ENCODE peak calls at places on chromosomes 5 and 9, in four cellular contexts. One of them, this sample, is unnamed.

GRCh38 chr9:132994410-132995120 is 16.1 kb downstream of the GFI1B start:
- DNase-seq in B cell: no peak
- DNase-seq in neural crest cell: no peak
- DNase-seq in adrenal gland: no peak
- DNase-seq in this sample: no peak

GRCh38 chr5:15993934-15994333 is 185.7 kb downstream of the MARCHF11 start:
- DNase-seq in adrenal gland: no peak
- DNase-seq in B cell: no peak
- DNase-seq in neural crest cell: no peak
- DNase-seq in this sample: no peak

GRCh38 chr5:181159286-181160143 is 12.1 kb downstream of the OR2V2 start:
- DNase-seq in B cell: peak; percentile 89
- DNase-seq in adrenal gland: peak; percentile 94
- DNase-seq in neural crest cell: peak; percentile 98
- DNase-seq in this sample: peak; percentile 68

GRCh38 chr5:375921-376871 is 54.7 kb downstream of the AHRR start:
- DNase-seq in B cell: no peak
- DNase-seq in neural crest cell: no peak
- DNase-seq in adrenal gland: peak; percentile 16
- DNase-seq in this sample: peak; percentile 35

GRCh38 chr9:96413312-96414221 is 4.6 kb downstream of the ZNF367 start:
- DNase-seq in adrenal gland: no peak
- DNase-seq in neural crest cell: no peak
- DNase-seq in B cell: peak; percentile 67
- DNase-seq in this sample: no peak

GRCh38 chr5:6386270-6386669 is 7.9 kb upstream of the MED10 start:
- DNase-seq in neural crest cell: no peak
- DNase-seq in B cell: no peak
- DNase-seq in adrenal gland: no peak
- DNase-seq in this sample: no peak

GRCh38 chr5:120538149-120538548 is 74.0 kb downstream of the PRR16 start:
- DNase-seq in B cell: no peak
- DNase-seq in adrenal gland: no peak
- DNase-seq in neural crest cell: no peak
- DNase-seq in this sample: no peak

GRCh38 chr5:167280111-167280510 is 1011.3 kb upstream of the WWC1 start:
- DNase-seq in adrenal gland: no peak
- DNase-seq in B cell: no peak
- DNase-seq in neural crest cell: no peak
- DNase-seq in this sample: no peak

GRCh38 chr5:1316588-1316902 is 21.7 kb upstream of the TERT start:
- DNase-seq in neural crest cell: no peak
- DNase-seq in B cell: no peak
- DNase-seq in adrenal gland: no peak
- DNase-seq in this sample: no peak

GRCh38 chr5:175880797-175881312 is 9.5 kb downstream of the CPLX2 start:
- DNase-seq in neural crest cell: no peak
- DNase-seq in adrenal gland: no peak
- DNase-seq in B cell: no peak
- DNase-seq in this sample: no peak

GRCh38 chr9:109013678-109014145 is 413 bp upstream of the CTNNAL1 start:
- DNase-seq in adrenal gland: no peak
- DNase-seq in neural crest cell: no peak
- DNase-seq in B cell: no peak
- DNase-seq in this sample: no peak

GRCh38 chr9:109010676-109011655 is 2.3 kb downstream of the CTNNAL1 start:
- DNase-seq in adrenal gland: peak; percentile 52
- DNase-seq in B cell: no peak
- DNase-seq in neural crest cell: no peak
- DNase-seq in this sample: no peak

GRCh38 chr9:109012876-109013677 is at the start of gene CTNNAL1:
- DNase-seq in neural crest cell: peak; percentile 92
- DNase-seq in adrenal gland: peak; percentile 96
- DNase-seq in B cell: peak; percentile 93
- DNase-seq in this sample: peak; percentile 93

GRCh38 chr9:109014267-109015025 is 1.1 kb upstream of the CTNNAL1 start:
- DNase-seq in B cell: no peak
- DNase-seq in neural crest cell: no peak
- DNase-seq in adrenal gland: peak; percentile 55
- DNase-seq in this sample: no peak

GRCh38 chr9:109012009-109012875 is 1.1 kb downstream of the CTNNAL1 start:
- DNase-seq in adrenal gland: peak; percentile 83
- DNase-seq in neural crest cell: peak; percentile 34
- DNase-seq in B cell: peak; percentile 42
- DNase-seq in this sample: no peak
- TF ChIP-seq CTCF in adrenal gland: no peak
- TF ChIP-seq CTCF in neural crest cell: no peak
- TF ChIP-seq CTCF in B cell: no peak
- TF ChIP-seq CTCF in this sample: no peak

GRCh38 chr9:123074627-123075026 is 41.2 kb downstream of the GPR21 start:
- DNase-seq in adrenal gland: no peak
- DNase-seq in B cell: no peak
- DNase-seq in neural crest cell: no peak
- DNase-seq in this sample: no peak

GRCh38 chr9:123073991-123074422 is 40.5 kb downstream of the GPR21 start:
- DNase-seq in adrenal gland: no peak
- DNase-seq in neural crest cell: no peak
- DNase-seq in B cell: no peak
- DNase-seq in this sample: no peak

GRCh38 chr9:123073441-123073840 is 40.0 kb downstream of the GPR21 start:
- DNase-seq in adrenal gland: no peak
- DNase-seq in neural crest cell: no peak
- DNase-seq in B cell: no peak
- DNase-seq in this sample: no peak

GRCh38 chr9:123070210-123070609 is 36.7 kb downstream of the GPR21 start:
- DNase-seq in neural crest cell: no peak
- DNase-seq in adrenal gland: no peak
- DNase-seq in B cell: no peak
- DNase-seq in this sample: no peak

GRCh38 chr9:123072407-123072995 is 39.0 kb downstream of the GPR21 start:
- DNase-seq in adrenal gland: no peak
- DNase-seq in B cell: no peak
- DNase-seq in neural crest cell: no peak
- DNase-seq in this sample: no peak
- TF ChIP-seq CTCF in adrenal gland: no peak
- TF ChIP-seq CTCF in B cell: no peak
- TF ChIP-seq CTCF in neural crest cell: no peak
- TF ChIP-seq CTCF in this sample: no peak

GRCh38 chr5:141863569-141864178 is 14.5 kb downstream of the PCDH1 start:
- DNase-seq in neural crest cell: no peak
- DNase-seq in adrenal gland: no peak
- DNase-seq in B cell: no peak
- DNase-seq in this sample: no peak
- TF ChIP-seq CTCF in neural crest cell: no peak
- TF ChIP-seq CTCF in adrenal gland: no peak
- TF ChIP-seq CTCF in B cell: no peak
- TF ChIP-seq CTCF in this sample: no peak

DNA sequence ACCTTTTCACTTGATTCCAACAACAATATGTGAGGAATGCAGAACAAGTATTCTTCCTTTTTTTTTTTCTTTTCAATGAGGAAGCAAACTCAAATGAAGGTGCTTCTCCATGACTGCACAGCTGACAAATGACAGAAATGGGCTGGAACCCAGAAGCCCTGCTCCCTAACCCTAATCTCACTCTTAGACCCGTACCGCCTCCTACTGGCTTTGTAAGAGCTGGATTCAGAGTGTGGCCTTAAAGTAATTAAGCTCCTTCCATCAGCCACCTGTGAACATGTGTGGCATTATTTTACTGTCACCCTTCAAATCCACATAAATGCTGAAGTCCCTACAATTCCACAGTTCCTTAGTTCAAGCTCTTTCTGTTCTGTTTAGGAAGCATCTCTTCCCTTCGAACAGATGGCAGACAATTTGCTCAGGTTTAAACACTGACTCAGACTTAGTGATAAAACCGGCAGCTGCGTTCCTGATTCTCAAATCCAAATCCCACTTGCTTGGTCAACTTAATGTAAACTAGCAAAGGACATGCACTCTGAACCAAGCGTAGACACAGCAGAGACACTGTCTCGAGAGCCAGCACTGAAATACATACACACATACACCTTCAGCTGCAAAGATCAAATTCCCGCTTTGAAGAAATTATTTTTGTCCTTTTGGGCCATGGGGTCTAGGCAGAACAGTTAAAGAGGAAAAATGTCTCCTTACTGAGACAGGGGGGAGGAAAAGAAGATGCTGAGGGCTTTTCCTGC is 316.7 kb upstream of the TLE4 start:
- DNase-seq in neural crest cell: no peak
- DNase-seq in adrenal gland: no peak
- DNase-seq in B cell: no peak
- DNase-seq in this sample: no peak
- TF ChIP-seq CTCF in neural crest cell: peak; percentile 33
- TF ChIP-seq CTCF in adrenal gland: no peak
- TF ChIP-seq CTCF in B cell: no peak
- TF ChIP-seq CTCF in this sample: no peak

GRCh38 chr9:109861499-109861898 is 81.5 kb downstream of the PALM2AKAP2 start:
- DNase-seq in adrenal gland: no peak
- DNase-seq in B cell: no peak
- DNase-seq in neural crest cell: no peak
- DNase-seq in this sample: no peak

GRCh38 chr9:109857337-109857736 is 77.3 kb downstream of the PALM2AKAP2 start:
- DNase-seq in adrenal gland: no peak
- DNase-seq in B cell: no peak
- DNase-seq in neural crest cell: no peak
- DNase-seq in this sample: no peak

GRCh38 chr9:109856785-109857184 is 76.8 kb downstream of the PALM2AKAP2 start:
- DNase-seq in neural crest cell: no peak
- DNase-seq in adrenal gland: peak; percentile 35
- DNase-seq in B cell: no peak
- DNase-seq in this sample: no peak

GRCh38 chr9:109861918-109862317 is 81.9 kb downstream of the PALM2AKAP2 start:
- DNase-seq in adrenal gland: no peak
- DNase-seq in neural crest cell: no peak
- DNase-seq in B cell: no peak
- DNase-seq in this sample: no peak

DNA sequence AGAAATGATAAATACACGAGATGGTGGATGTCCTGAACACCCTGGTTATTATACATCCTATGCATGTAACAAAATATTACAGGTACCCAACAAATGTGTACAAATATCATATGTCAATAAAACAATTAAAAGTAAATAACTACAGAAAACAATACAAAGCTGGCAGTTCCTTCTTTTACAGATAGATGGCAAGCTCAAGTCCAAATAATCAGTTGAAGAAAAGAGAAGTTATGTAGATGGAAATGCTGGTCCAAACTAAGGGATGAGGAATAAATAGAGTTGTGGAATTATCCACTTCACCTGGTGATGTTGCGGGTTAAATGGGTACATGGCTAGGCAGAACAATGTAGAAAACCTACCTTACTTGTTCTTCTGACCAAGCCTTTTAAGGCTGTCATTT is 79.4 kb downstream of the PALM2AKAP2 start:
- DNase-seq in neural crest cell: no peak
- DNase-seq in adrenal gland: no peak
- DNase-seq in B cell: no peak
- DNase-seq in this sample: no peak
- TF ChIP-seq CTCF in neural crest cell: peak; percentile 43
- TF ChIP-seq CTCF in adrenal gland: peak; percentile 11
- TF ChIP-seq CTCF in B cell: peak; percentile 25
- TF ChIP-seq CTCF in this sample: peak; percentile 30

This sample was measured in mesothelial cell of epicardium.